ENCODE peak calls at places on chromosomes 7 and 10, in nine cellular contexts. One of them, this sample, is unnamed. For H3K4me1, the result is how much of the 10 kb centered on the place peaks cover.

GRCh38 chr7:50848203-50848602 is 65.5 kb upstream of the GRB10 start:
- DNase-seq in mammary epithelial cell: no peak
- DNase-seq in neural progenitor cell: no peak
- DNase-seq in heart left ventricle: no peak
- DNase-seq in thyroid gland: no peak
- DNase-seq in fibroblast of lung: no peak
- DNase-seq in IMR-90: no peak
- DNase-seq in tibial nerve: no peak
- DNase-seq in right lobe of liver: no peak
- DNase-seq in this sample: no peak

GRCh38 chr10:80405636-80406035 is 2.7 kb upstream of the PRXL2A start:
- DNase-seq in IMR-90: peak
- DNase-seq in heart left ventricle: no peak
- DNase-seq in tibial nerve: no peak
- DNase-seq in right lobe of liver: no peak
- DNase-seq in thyroid gland: no peak
- DNase-seq in neural progenitor cell: peak
- DNase-seq in fibroblast of lung: peak
- DNase-seq in mammary epithelial cell: no peak
- DNase-seq in this sample: no peak

GRCh38 chr7:155523168-155523675 is 23.1 kb downstream of the CNPY1 start:
- DNase-seq in IMR-90: no peak
- DNase-seq in mammary epithelial cell: no peak
- DNase-seq in neural progenitor cell: no peak
- DNase-seq in tibial nerve: no peak
- DNase-seq in thyroid gland: no peak
- DNase-seq in heart left ventricle: no peak
- DNase-seq in fibroblast of lung: no peak
- DNase-seq in right lobe of liver: no peak
- DNase-seq in this sample: no peak

GRCh38 chr7:95427123-95427522 is 7.7 kb downstream of the PON2 start:
- DNase-seq in neural progenitor cell: no peak
- DNase-seq in IMR-90: no peak
- DNase-seq in fibroblast of lung: no peak
- DNase-seq in right lobe of liver: no peak
- DNase-seq in thyroid gland: no peak
- DNase-seq in tibial nerve: no peak
- DNase-seq in heart left ventricle: no peak
- DNase-seq in mammary epithelial cell: no peak
- DNase-seq in this sample: no peak

GRCh38 chr10:2953495-2953894 is 113.9 kb upstream of the PFKP start:
- DNase-seq in IMR-90: no peak
- DNase-seq in heart left ventricle: no peak
- DNase-seq in mammary epithelial cell: peak
- DNase-seq in thyroid gland: no peak
- DNase-seq in neural progenitor cell: no peak
- DNase-seq in tibial nerve: no peak
- DNase-seq in right lobe of liver: no peak
- DNase-seq in fibroblast of lung: no peak
- DNase-seq in this sample: no peak

GRCh38 chr7:142636751-142637150 is 112.5 kb upstream of the PRSS1 start:
- DNase-seq in thyroid gland: no peak
- DNase-seq in fibroblast of lung: no peak
- DNase-seq in mammary epithelial cell: no peak
- DNase-seq in IMR-90: no peak
- DNase-seq in right lobe of liver: no peak
- DNase-seq in neural progenitor cell: no peak
- DNase-seq in heart left ventricle: no peak
- DNase-seq in tibial nerve: no peak
- DNase-seq in this sample: no peak

GRCh38 chr7:78690174-78690573 is 763.3 kb downstream of the MAGI2 start:
- DNase-seq in IMR-90: peak
- DNase-seq in thyroid gland: no peak
- DNase-seq in neural progenitor cell: no peak
- DNase-seq in heart left ventricle: no peak
- DNase-seq in fibroblast of lung: peak
- DNase-seq in right lobe of liver: no peak
- DNase-seq in tibial nerve: no peak
- DNase-seq in mammary epithelial cell: no peak
- DNase-seq in this sample: no peak

GRCh38 chr7:37431413-37431812 is 17.3 kb downstream of the ELMO1 start:
- DNase-seq in IMR-90: no peak
- DNase-seq in tibial nerve: no peak
- DNase-seq in thyroid gland: no peak
- DNase-seq in right lobe of liver: no peak
- DNase-seq in mammary epithelial cell: no peak
- DNase-seq in heart left ventricle: no peak
- DNase-seq in neural progenitor cell: no peak
- DNase-seq in fibroblast of lung: no peak
- DNase-seq in this sample: no peak

GRCh38 chr10:72316748-72317435 is 37.8 kb downstream of the DNAJB12 start:
- DNase-seq in heart left ventricle: peak
- DNase-seq in thyroid gland: peak
- DNase-seq in IMR-90: no peak
- DNase-seq in neural progenitor cell: no peak
- DNase-seq in fibroblast of lung: no peak
- DNase-seq in mammary epithelial cell: no peak
- DNase-seq in right lobe of liver: peak
- DNase-seq in tibial nerve: no peak
- DNase-seq in this sample: no peak

GRCh38 chr7:17991866-17992648 is 35.6 kb downstream of the PRPS1L1 start:
- DNase-seq in mammary epithelial cell: no peak
- DNase-seq in neural progenitor cell: peak
- DNase-seq in heart left ventricle: no peak
- DNase-seq in tibial nerve: no peak
- DNase-seq in fibroblast of lung: no peak
- DNase-seq in IMR-90: no peak
- DNase-seq in thyroid gland: no peak
- DNase-seq in right lobe of liver: no peak
- DNase-seq in this sample: no peak

GRCh38 chr7:388023-388355 is 98.0 kb downstream of the FOXL3 start:
- DNase-seq in fibroblast of lung: no peak
- DNase-seq in thyroid gland: no peak
- DNase-seq in tibial nerve: no peak
- DNase-seq in IMR-90: no peak
- DNase-seq in right lobe of liver: peak
- DNase-seq in mammary epithelial cell: no peak
- DNase-seq in neural progenitor cell: no peak
- DNase-seq in heart left ventricle: no peak
- DNase-seq in this sample: no peak

GRCh38 chr7:140983802-140984201 is 30.9 kb downstream of the MRPS33 start:
- DNase-seq in heart left ventricle: no peak
- DNase-seq in right lobe of liver: no peak
- DNase-seq in IMR-90: peak
- DNase-seq in tibial nerve: no peak
- DNase-seq in mammary epithelial cell: no peak
- DNase-seq in fibroblast of lung: peak
- DNase-seq in thyroid gland: no peak
- DNase-seq in neural progenitor cell: peak
- DNase-seq in this sample: no peak

GRCh38 chr10:107391901-107392300 is 227.4 kb upstream of the SORCS1 start:
- DNase-seq in thyroid gland: no peak
- DNase-seq in mammary epithelial cell: no peak
- DNase-seq in neural progenitor cell: no peak
- DNase-seq in tibial nerve: no peak
- DNase-seq in IMR-90: no peak
- DNase-seq in heart left ventricle: no peak
- DNase-seq in fibroblast of lung: no peak
- DNase-seq in right lobe of liver: no peak
- DNase-seq in this sample: no peak

GRCh38 chr10:27319752-27320561 is 79.4 kb upstream of the ACBD5 start:
- DNase-seq in IMR-90: peak
- DNase-seq in thyroid gland: peak
- DNase-seq in neural progenitor cell: peak
- DNase-seq in tibial nerve: peak
- DNase-seq in fibroblast of lung: peak
- DNase-seq in right lobe of liver: peak
- DNase-seq in heart left ventricle: peak
- DNase-seq in mammary epithelial cell: peak
- DNase-seq in this sample: peak

GRCh38 chr10:102596506-102596971 is 47.7 kb upstream of the TRIM8 start:
- DNase-seq in IMR-90: peak
- DNase-seq in neural progenitor cell: peak
- DNase-seq in heart left ventricle: no peak
- DNase-seq in right lobe of liver: no peak
- DNase-seq in fibroblast of lung: peak
- DNase-seq in thyroid gland: peak
- DNase-seq in tibial nerve: peak
- DNase-seq in mammary epithelial cell: peak
- DNase-seq in this sample: peak

GRCh38 chr7:1707756-1708611 is 37.9 kb downstream of the ELFN1 start:
- DNase-seq in heart left ventricle: no peak
- DNase-seq in thyroid gland: no peak
- DNase-seq in mammary epithelial cell: no peak
- DNase-seq in right lobe of liver: peak
- DNase-seq in tibial nerve: no peak
- DNase-seq in IMR-90: no peak
- DNase-seq in neural progenitor cell: no peak
- DNase-seq in fibroblast of lung: no peak
- DNase-seq in this sample: no peak

GRCh38 chr7:130881091-130881798 is 147.2 kb upstream of the KLF14 start:
- DNase-seq in mammary epithelial cell: no peak
- DNase-seq in heart left ventricle: no peak
- DNase-seq in right lobe of liver: no peak
- DNase-seq in thyroid gland: no peak
- DNase-seq in IMR-90: peak
- DNase-seq in fibroblast of lung: no peak
- DNase-seq in tibial nerve: no peak
- DNase-seq in neural progenitor cell: no peak
- DNase-seq in this sample: no peak
- H3K4me1 ChIP-seq in mammary epithelial cell: under half
- H3K4me1 ChIP-seq in heart left ventricle: under half
- H3K4me1 ChIP-seq in right lobe of liver: under half
- H3K4me1 ChIP-seq in thyroid gland: half or more
- H3K4me1 ChIP-seq in IMR-90: under half
- H3K4me1 ChIP-seq in fibroblast of lung: under half
- H3K4me1 ChIP-seq in tibial nerve: half or more
- H3K4me1 ChIP-seq in neural progenitor cell: under half
- H3K4me1 ChIP-seq in this sample: under half

GRCh38 chr7:92834661-92835139 is 1.7 kb downstream of the CDK6 start:
- DNase-seq in mammary epithelial cell: peak
- DNase-seq in right lobe of liver: peak
- DNase-seq in IMR-90: no peak
- DNase-seq in thyroid gland: no peak
- DNase-seq in fibroblast of lung: no peak
- DNase-seq in tibial nerve: peak
- DNase-seq in heart left ventricle: peak
- DNase-seq in neural progenitor cell: peak
- DNase-seq in this sample: peak

GRCh38 chr7:92833024-92833765 is 3.2 kb downstream of the CDK6 start:
- DNase-seq in neural progenitor cell: peak
- DNase-seq in mammary epithelial cell: peak
- DNase-seq in fibroblast of lung: peak
- DNase-seq in thyroid gland: peak
- DNase-seq in tibial nerve: peak
- DNase-seq in IMR-90: peak
- DNase-seq in heart left ventricle: peak
- DNase-seq in right lobe of liver: peak
- DNase-seq in this sample: peak

GRCh38 chr7:92832623-92833023 is 3.8 kb downstream of the CDK6 start:
- DNase-seq in thyroid gland: no peak
- DNase-seq in heart left ventricle: no peak
- DNase-seq in IMR-90: no peak
- DNase-seq in mammary epithelial cell: peak
- DNase-seq in fibroblast of lung: no peak
- DNase-seq in neural progenitor cell: no peak
- DNase-seq in tibial nerve: no peak
- DNase-seq in right lobe of liver: no peak
- DNase-seq in this sample: no peak

GRCh38 chr7:92835140-92835850 is 1.1 kb downstream of the CDK6 start:
- DNase-seq in thyroid gland: peak
- DNase-seq in heart left ventricle: peak
- DNase-seq in IMR-90: peak
- DNase-seq in neural progenitor cell: peak
- DNase-seq in mammary epithelial cell: peak
- DNase-seq in tibial nerve: peak
- DNase-seq in right lobe of liver: peak
- DNase-seq in fibroblast of lung: peak
- DNase-seq in this sample: peak

DNA sequence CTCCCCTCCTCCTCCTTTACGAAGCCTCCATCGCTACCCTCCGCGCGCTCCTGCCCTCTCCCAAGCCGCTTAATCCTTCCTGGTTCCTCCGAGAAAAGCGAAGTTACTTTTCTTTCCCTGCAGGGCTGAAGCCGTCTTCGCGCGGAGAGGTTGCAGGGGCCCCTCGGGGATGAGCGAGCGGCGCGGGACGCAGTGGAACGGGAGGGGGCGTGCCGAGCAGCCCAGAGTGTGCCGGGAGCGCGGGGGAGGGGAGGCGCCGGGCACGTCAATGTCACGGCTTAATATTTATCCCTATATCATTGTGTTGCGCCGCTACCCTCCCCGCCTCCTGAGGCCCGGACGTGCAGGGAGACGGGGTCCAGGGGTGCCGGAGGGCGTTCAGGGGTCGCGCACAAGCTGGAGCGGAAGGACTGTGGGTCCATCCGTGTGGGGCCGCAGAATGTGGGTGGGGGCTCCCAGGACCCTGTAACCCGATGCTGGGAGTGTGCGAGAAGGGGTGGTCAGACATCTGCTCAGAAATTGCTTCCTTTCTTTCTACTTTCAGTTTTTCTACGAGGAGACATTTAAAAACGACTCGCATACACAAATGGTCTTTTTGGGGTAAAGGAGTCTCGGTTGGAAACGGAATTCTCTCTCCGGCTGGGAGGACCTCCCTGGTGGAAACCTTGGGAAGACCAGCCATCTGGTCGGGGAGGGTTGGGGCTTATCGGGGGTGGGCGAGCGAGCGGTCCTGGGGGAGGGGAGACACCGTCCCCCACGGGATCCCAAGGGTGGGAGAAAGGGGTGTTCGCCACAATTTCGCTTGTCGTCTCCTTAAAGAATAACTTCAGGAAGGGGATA is 2.4 kb downstream of the CDK6 start:
- DNase-seq in heart left ventricle: peak
- DNase-seq in right lobe of liver: peak
- DNase-seq in tibial nerve: peak
- DNase-seq in fibroblast of lung: peak
- DNase-seq in mammary epithelial cell: peak
- DNase-seq in thyroid gland: peak
- DNase-seq in IMR-90: peak
- DNase-seq in neural progenitor cell: peak
- DNase-seq in this sample: peak
- TF ChIP-seq CTCF in heart left ventricle: no peak
- TF ChIP-seq CTCF in right lobe of liver: peak
- TF ChIP-seq CTCF in tibial nerve: no peak
- TF ChIP-seq CTCF in fibroblast of lung: peak
- TF ChIP-seq CTCF in mammary epithelial cell: no peak
- TF ChIP-seq CTCF in thyroid gland: peak
- TF ChIP-seq CTCF in IMR-90: peak
- TF ChIP-seq CTCF in neural progenitor cell: peak
- TF ChIP-seq CTCF in this sample: peak

GRCh38 chr10:352476-353235 is 217.4 kb downstream of the ZMYND11 start:
- DNase-seq in heart left ventricle: no peak
- DNase-seq in right lobe of liver: no peak
- DNase-seq in mammary epithelial cell: no peak
- DNase-seq in tibial nerve: no peak
- DNase-seq in IMR-90: no peak
- DNase-seq in fibroblast of lung: no peak
- DNase-seq in neural progenitor cell: no peak
- DNase-seq in thyroid gland: no peak
- DNase-seq in this sample: no peak
- H3K4me1 ChIP-seq in heart left ventricle: under half
- H3K4me1 ChIP-seq in right lobe of liver: under half
- H3K4me1 ChIP-seq in mammary epithelial cell: under half
- H3K4me1 ChIP-seq in tibial nerve: under half
- H3K4me1 ChIP-seq in IMR-90: under half
- H3K4me1 ChIP-seq in fibroblast of lung: under half
- H3K4me1 ChIP-seq in neural progenitor cell: under half
- H3K4me1 ChIP-seq in thyroid gland: under half
- H3K4me1 ChIP-seq in this sample: under half

GRCh38 chr7:152341039-152341913 is 94.5 kb downstream of the KMT2C start:
- DNase-seq in right lobe of liver: peak
- DNase-seq in mammary epithelial cell: peak
- DNase-seq in neural progenitor cell: peak
- DNase-seq in thyroid gland: peak
- DNase-seq in heart left ventricle: no peak
- DNase-seq in IMR-90: peak
- DNase-seq in fibroblast of lung: peak
- DNase-seq in tibial nerve: peak
- DNase-seq in this sample: peak
- TF ChIP-seq CTCF in right lobe of liver: peak
- TF ChIP-seq CTCF in mammary epithelial cell: peak
- TF ChIP-seq CTCF in neural progenitor cell: peak
- TF ChIP-seq CTCF in thyroid gland: peak
- TF ChIP-seq CTCF in heart left ventricle: peak
- TF ChIP-seq CTCF in IMR-90: peak
- TF ChIP-seq CTCF in fibroblast of lung: peak
- TF ChIP-seq CTCF in tibial nerve: peak
- TF ChIP-seq CTCF in this sample: peak